ENCODE peak calls at places on chromosomes 4 and X, in five cellular contexts. N, O, U, X and M are unnamed samples.
A peak's percentile ranks its signal among the peaks of the same experiment; 100 is the strongest.

GRCh38 chr4:94595880-94596483 is 144.2 kb downstream of the PDLIM5 start:
- DNase-seq in N (no peak), O (no peak), U (peak; percentile 57), X (no peak), M (no peak)

GRCh38 chr4:101304916-101305315 is 42.4 kb downstream of the PPP3CA start:
- DNase-seq in N (no peak), O (no peak), U (no peak), X (no peak), M (no peak)

GRCh38 chr4:151489462-151490203 is 80.7 kb downstream of the FHIP1A start:
- DNase-seq in N (no peak), O (peak; percentile 7), U (no peak), X (no peak), M (no peak)

GRCh38 chr4:52982246-52982950 is 120.3 kb downstream of the RASL11B start:
- DNase-seq in N (no peak), O (no peak), U (peak; percentile 64), X (no peak), M (no peak)

GRCh38 chrX:14027031-14027430 is 2.7 kb downstream of the GEMIN8 start:
- DNase-seq in N (no peak), O (no peak), U (no peak), X (no peak), M (no peak)

GRCh38 chr4:10072420-10073017 is 44.1 kb downstream of the WDR1 start:
- DNase-seq in N (no peak), O (no peak), U (no peak), X (no peak), M (no peak)

GRCh38 chr4:38686682-38687081 is 22.7 kb downstream of the KLF3 start:
- DNase-seq in N (no peak), O (no peak), U (no peak), X (no peak), M (no peak)

GRCh38 chr4:38023347-38024202 is 63.4 kb downstream of the PTTG2 start:
- DNase-seq in N (no peak), O (no peak), U (no peak), X (no peak), M (no peak)

GRCh38 chr4:86098691-86099090 is 261.2 kb downstream of the MAPK10 start:
- DNase-seq in N (no peak), O (no peak), U (no peak), X (no peak), M (no peak)

GRCh38 chrX:64975491-64975890 is 759 bp downstream of the ZC4H2 start:
- DNase-seq in N (peak; percentile 38), O (peak; percentile 46), U (peak; percentile 20), X (peak; percentile 26), M (peak; percentile 44)

GRCh38 chrX:119887721-119888425 is 7.8 kb upstream of the AKAP14 start:
- DNase-seq in N (peak; percentile 76), O (peak; percentile 82), U (no peak), X (peak; percentile 73), M (peak; percentile 52)

GRCh38 chr4:168631241-168632151 is 134.6 kb downstream of the PALLD start:
- DNase-seq in N (peak; percentile 73), O (peak; percentile 92), U (peak; percentile 17), X (peak; percentile 60), M (peak; percentile 59)

GRCh38 chr4:183876268-183876934 is 28.7 kb upstream of the STOX2 start:
- DNase-seq in N (peak; percentile 92), O (peak; percentile 68), U (no peak), X (peak; percentile 63), M (peak; percentile 72)

GRCh38 chrX:133297284-133297683 is 79.1 kb upstream of the TFDP3 start:
- DNase-seq in N (no peak), O (no peak), U (no peak), X (no peak), M (no peak)

GRCh38 chr4:102826105-102826889 is 1.1 kb downstream of the UBE2D3 start:
- DNase-seq in N (peak; percentile 88), O (no peak), U (no peak), X (no peak), M (no peak)

GRCh38 chr4:94582517-94582916 is 130.8 kb downstream of the PDLIM5 start:
- DNase-seq in N (no peak), O (no peak), U (no peak), X (no peak), M (no peak)

GRCh38 chr4:1793496-1793840 is 375 bp downstream of the FGFR3 start:
- DNase-seq in N (no peak), O (peak; percentile 91), U (no peak), X (peak; percentile 65), M (peak; percentile 70)

GRCh38 chrX:112687189-112687691 is 7.5 kb upstream of the LHFPL1 start:
- DNase-seq in N (no peak), O (no peak), U (no peak), X (no peak), M (no peak)